ENCODE peak calls at places on chromosomes 7 and 10, in five cellular contexts. H is neuronal stem cell, T is trophoblast cell, K is mesenchymal stem cell, X is H1. L is an unnamed sample.

GRCh38 chr7:45563804-45564461 is 10.2 kb upstream of the ADCY1 start:
- DNase-seq in X (no peak), H (no peak), K (no peak), T (no peak), L (no peak)

GRCh38 chr7:25671087-25671486 is 442.8 kb upstream of the NPVF start:
- DNase-seq in T (no peak), H (no peak), K (no peak), X (no peak), L (no peak)

GRCh38 chr10:44394696-44395383 is 9.9 kb upstream of the CXCL12 start:
- DNase-seq in K (no peak), T (no peak), X (no peak), H (no peak), L (no peak)

GRCh38 chr7:29193316-29194205 is 1.0 kb upstream of the CHN2 start:
- DNase-seq in T (peak; percentile 41), X (no peak), K (no peak), H (peak; percentile 11), L (no peak)

GRCh38 chr10:75443362-75443761 is 11.9 kb downstream of the LRMDA start:
- DNase-seq in T (no peak), K (no peak), X (no peak), H (no peak), L (no peak)

GRCh38 chr10:33133557-33133956 is 175.5 kb upstream of the ITGB1 start:
- DNase-seq in X (no peak), H (no peak), K (no peak), T (no peak), L (no peak)

GRCh38 chr10:18918545-18918944 is 130.1 kb upstream of the MALRD1 start:
- DNase-seq in T (peak; percentile 85), X (no peak), H (no peak), K (no peak), L (peak; percentile 98)

GRCh38 chr7:69839782-69840181 is 241.5 kb downstream of the AUTS2 start:
- DNase-seq in T (no peak), K (no peak), H (no peak), X (no peak), L (no peak)

GRCh38 chr10:95742529-95742884 is 13.5 kb upstream of the ENTPD1 start:
- DNase-seq in T (no peak), H (no peak), X (no peak), K (no peak), L (peak; percentile 5)

GRCh38 chr7:47204709-47205108 is 377.2 kb downstream of the TNS3 start:
- DNase-seq in X (no peak), K (no peak), H (no peak), T (no peak), L (no peak)

GRCh38 chr10:4708123-4708759 is 117.8 kb upstream of the AKR1E2 start:
- DNase-seq in H (no peak), X (peak; percentile 83), K (no peak), T (no peak), L (no peak)

GRCh38 chr10:50063100-50063499 is 4.7 kb upstream of the WASHC2A start:
- DNase-seq in H (no peak), X (no peak), K (no peak), T (no peak), L (no peak)

GRCh38 chr7:11485626-11486025 is 346.4 kb downstream of the THSD7A start:
- DNase-seq in X (no peak), K (no peak), H (no peak), T (no peak), L (no peak)

GRCh38 chr7:131845573-131846337 is 289.3 kb upstream of the PODXL start:
- DNase-seq in X (no peak), T (no peak), K (no peak), H (no peak), L (no peak)

GRCh38 chr10:12617205-12618175 is 268.1 kb downstream of the CAMK1D start:
- DNase-seq in T (peak; percentile 71), X (no peak), H (no peak), K (no peak), L (no peak)

GRCh38 chr10:36366843-36367242 is 724.7 kb upstream of the FZD8 start:
- DNase-seq in K (no peak), H (no peak), X (no peak), T (no peak), L (no peak)

GRCh38 chr7:618539-619355 is 99.1 kb upstream of the PDGFA start:
- DNase-seq in X (no peak), H (no peak), K (peak; percentile 50), T (peak; percentile 5), L (peak; percentile 26)

GRCh38 chr7:291302-292092 is 1.5 kb downstream of the FOXL3 start:
- DNase-seq in X (no peak), T (no peak), K (no peak), H (no peak), L (no peak)

GRCh38 chr7:64959072-64959747 is 31.6 kb downstream of the ZNF117 start:
- DNase-seq in T (no peak), H (no peak), K (no peak), X (no peak), L (no peak)

GRCh38 chr10:102118867-102119266 is 1.3 kb downstream of the LDB1 start:
- DNase-seq in K (peak; percentile 55), T (no peak), X (peak; percentile 57), H (no peak), L (peak; percentile 20)

GRCh38 chr10:59393349-59393748 is 31.0 kb upstream of the FAM13C start:
- DNase-seq in H (no peak), T (peak; percentile 28), X (no peak), K (no peak), L (peak; percentile 47)

GRCh38 chr10:59388577-59388976 is 26.2 kb upstream of the FAM13C start:
- DNase-seq in K (no peak), T (no peak), H (no peak), X (no peak), L (no peak)

GRCh38 chr10:59387951-59388431 is 25.6 kb upstream of the FAM13C start:
- DNase-seq in K (peak; percentile 93), T (peak; percentile 9), H (peak; percentile 80), X (no peak), L (peak; percentile 90)

GRCh38 chr10:59395984-59396383 is 33.6 kb upstream of the FAM13C start:
- DNase-seq in X (no peak), K (no peak), H (no peak), T (no peak), L (no peak)

DNA sequence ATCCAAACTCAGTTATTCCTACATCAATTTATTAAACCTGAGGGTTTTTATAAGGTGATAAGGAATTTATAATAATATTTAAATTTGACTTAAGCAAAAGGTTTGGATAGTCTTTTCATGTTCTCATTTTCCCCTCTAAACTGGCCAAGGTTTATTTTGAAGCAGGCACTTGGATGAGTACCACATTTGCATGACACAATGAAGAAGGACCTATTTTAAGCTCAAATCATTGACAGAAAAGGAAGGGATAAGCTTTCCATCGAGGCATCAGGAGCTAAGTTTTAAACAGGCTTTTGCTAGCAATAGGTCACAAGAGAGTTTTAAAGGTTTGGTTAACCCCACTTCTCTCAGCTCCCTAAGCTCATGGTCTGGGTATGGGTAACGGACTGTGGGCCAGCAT is 28.7 kb upstream of the FAM13C start:
- DNase-seq in T (no peak), X (no peak), K (no peak), H (no peak), L (no peak)
- H3K23ac ChIP-seq in T (no peak overlapping the region), X (no peak overlapping the region), K (no peak overlapping the region), H (no peak overlapping the region), L (no peak overlapping the region)

DNA sequence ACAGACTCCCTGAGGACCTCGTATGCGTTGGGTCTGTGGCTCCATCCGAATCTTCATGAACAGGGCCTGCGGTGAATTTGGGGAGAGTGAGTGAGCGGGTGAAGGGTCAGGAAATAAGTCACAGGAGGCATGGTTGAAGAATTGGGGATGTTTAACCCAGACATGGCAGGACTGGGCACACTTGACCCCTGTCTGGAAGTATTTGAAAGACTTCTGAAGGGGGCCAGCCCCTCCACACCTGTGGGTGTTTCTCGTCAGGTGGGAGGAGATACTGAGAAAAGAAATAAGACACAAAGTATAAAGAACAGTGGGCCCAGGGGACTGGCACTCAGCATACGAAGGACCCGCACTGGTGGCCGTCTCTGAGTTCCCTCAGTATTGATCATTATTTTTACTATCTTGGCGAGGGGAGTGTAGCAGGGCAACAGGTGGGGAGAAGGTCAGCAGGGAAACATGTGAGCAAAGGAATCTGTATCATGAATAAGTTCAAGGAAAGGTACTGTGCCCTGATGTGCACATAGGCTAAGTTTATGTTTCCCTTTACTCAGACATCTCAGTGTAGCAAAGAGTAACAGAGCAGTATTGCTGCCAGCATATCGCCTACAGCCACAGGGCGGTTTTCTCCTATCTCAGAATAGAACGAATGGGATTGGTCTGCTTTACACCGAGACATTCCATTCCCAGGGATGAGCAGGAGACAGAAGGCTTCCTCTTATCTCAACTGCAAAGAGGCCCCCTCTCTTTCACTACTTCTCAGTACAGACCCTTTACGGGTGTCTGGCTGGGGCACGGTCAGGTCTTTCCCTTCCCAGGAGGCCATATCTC is 38.2 kb upstream of the PFKFB3 start:
- DNase-seq in H (no peak), X (no peak), K (peak; percentile 46), T (peak; percentile 61), L (no peak)
- H4K91ac ChIP-seq in H (no peak overlapping the region), X (no peak overlapping the region), K (peak overlapping the region; percentile 98), T (peak overlapping the region; percentile 69), L (no peak overlapping the region)

GRCh38 chr10:124955872-124956271 is 13.9 kb downstream of the ZRANB1 start:
- DNase-seq in K (no peak), H (no peak), T (no peak), X (no peak), L (no peak)
- H3K4me3 ChIP-seq in K (peak overlapping the region; percentile 55), H (no peak overlapping the region), T (no peak overlapping the region), X (no peak overlapping the region), L (no peak overlapping the region)

GRCh38 chr10:131676046-131676445 is 224.8 kb upstream of the PPP2R2D start:
- DNase-seq in K (no peak), T (no peak), H (no peak), X (no peak), L (no peak)
- H3K23ac ChIP-seq in K (no peak overlapping the region), T (no peak overlapping the region), H (no peak overlapping the region), X (no peak overlapping the region), L (no peak overlapping the region)

GRCh38 chr10:86868353-86868752 is 89.1 kb downstream of the MMRN2 start:
- DNase-seq in X (no peak), T (no peak), H (peak; percentile 39), K (peak; percentile 84), L (peak; percentile 47)

GRCh38 chr10:86872757-86873156 is 84.7 kb downstream of the MMRN2 start:
- DNase-seq in H (no peak), K (peak; percentile 75), X (no peak), T (no peak), L (no peak)

GRCh38 chr10:86867149-86867548 is 90.3 kb downstream of the MMRN2 start:
- DNase-seq in X (no peak), K (no peak), T (no peak), H (no peak), L (no peak)

GRCh38 chr10:86871563-86872183 is 85.7 kb downstream of the MMRN2 start:
- DNase-seq in K (no peak), X (no peak), T (peak; percentile 35), H (no peak), L (peak; percentile 58)

GRCh38 chr10:86870679-86871078 is 86.7 kb downstream of the MMRN2 start:
- DNase-seq in X (no peak), K (no peak), H (no peak), T (no peak), L (no peak)
- H4K91ac ChIP-seq in X (peak overlapping the region; percentile 14), K (no peak overlapping the region), H (no peak overlapping the region), T (no peak overlapping the region), L (no peak overlapping the region)

GRCh38 chr10:133257489-133258065 is 19.1 kb downstream of the ADAM8 start:
- DNase-seq in T (peak; percentile 52), H (no peak), X (peak; percentile 79), K (peak; percentile 48), L (no peak)
- H3K4me3 ChIP-seq in T (no peak overlapping the region), H (no peak overlapping the region), X (peak overlapping the region; percentile 40), K (peak overlapping the region; percentile 35), L (no peak overlapping the region)

L was measured in IMR-90.